ENCODE peak calls at places on chromosomes 3 and 15, in four cellular contexts. D, J, A and E are unnamed samples.

GRCh38 chr3:121698914-121699313 is 38.2 kb upstream of the HCLS1 start:
- DNase-seq in A (no peak), J (no peak), D (no peak), E (no peak)

GRCh38 chr3:111739241-111739952 is 119.7 kb upstream of the PHLDB2 start:
- DNase-seq in J (peak), D (no peak), A (no peak), E (peak)

GRCh38 chr15:71146597-71146996 is 31.3 kb downstream of the THSD4 start:
- DNase-seq in A (no peak), J (no peak), D (no peak), E (no peak)

GRCh38 chr3:170999737-171000242 is 26.7 kb downstream of the SLC2A2 start:
- DNase-seq in J (peak), D (no peak), A (no peak), E (peak)

GRCh38 chr15:64009241-64009640 is 37.0 kb downstream of the DAPK2 start:
- DNase-seq in A (no peak), D (no peak), J (no peak), E (no peak)

GRCh38 chr3:148954981-148955380 is 36.4 kb upstream of the GYG1 start:
- DNase-seq in J (no peak), D (no peak), A (no peak), E (no peak)

GRCh38 chr15:96230557-96231181 is 99.8 kb upstream of the NR2F2 start:
- DNase-seq in J (peak), A (no peak), D (no peak), E (peak)

GRCh38 chr3:98817546-98817945 is 54.4 kb downstream of the ST3GAL6 start:
- DNase-seq in J (peak), D (peak), A (no peak), E (peak)

GRCh38 chr3:99947356-99947755 is 129.7 kb downstream of the CMSS1 start:
- DNase-seq in D (no peak), A (no peak), J (no peak), E (no peak)

GRCh38 chr3:182970811-182971418 is 9.4 kb downstream of the DCUN1D1 start:
- DNase-seq in A (no peak), J (no peak), D (no peak), E (no peak)

GRCh38 chr15:44501768-44502366 is 35.1 kb upstream of the EIF3J start:
- DNase-seq in A (no peak), J (peak), D (peak), E (peak)

GRCh38 chr3:125313060-125313635 is 62.0 kb downstream of the ZNF148 start:
- DNase-seq in D (no peak), A (no peak), J (peak), E (peak)

GRCh38 chr3:65776494-65776893 is 262.2 kb downstream of the MAGI1 start:
- DNase-seq in D (no peak), J (no peak), A (no peak), E (peak)

GRCh38 chr3:4828279-4829030 is 150.8 kb upstream of the BHLHE40 start:
- DNase-seq in A (no peak), D (no peak), J (peak), E (peak)

GRCh38 chr3:38139652-38140051 is 1.2 kb downstream of the MYD88 start:
- DNase-seq in D (no peak), A (no peak), J (no peak), E (no peak)

GRCh38 chr3:45119824-45120614 is 26.2 kb downstream of the CDCP1 start:
- DNase-seq in D (no peak), A (no peak), J (no peak), E (peak)
- H3K9ac ChIP-seq in D (no peak), A (no peak), J (peak), E (no peak)

GRCh38 chr3:184741259-184741556 is 29.3 kb upstream of the MAGEF1 start:
- DNase-seq in A (no peak), D (no peak), J (no peak), E (no peak)

GRCh38 chr3:184738982-184739381 is 27.1 kb upstream of the MAGEF1 start:
- DNase-seq in D (no peak), A (no peak), J (no peak), E (no peak)

GRCh38 chr3:184741798-184742675 is 30.2 kb upstream of the MAGEF1 start:
- DNase-seq in A (no peak), J (no peak), D (no peak), E (no peak)

GRCh38 chr3:184739594-184740505 is 28.0 kb upstream of the MAGEF1 start:
- DNase-seq in J (no peak), A (no peak), D (no peak), E (no peak)

DNA sequence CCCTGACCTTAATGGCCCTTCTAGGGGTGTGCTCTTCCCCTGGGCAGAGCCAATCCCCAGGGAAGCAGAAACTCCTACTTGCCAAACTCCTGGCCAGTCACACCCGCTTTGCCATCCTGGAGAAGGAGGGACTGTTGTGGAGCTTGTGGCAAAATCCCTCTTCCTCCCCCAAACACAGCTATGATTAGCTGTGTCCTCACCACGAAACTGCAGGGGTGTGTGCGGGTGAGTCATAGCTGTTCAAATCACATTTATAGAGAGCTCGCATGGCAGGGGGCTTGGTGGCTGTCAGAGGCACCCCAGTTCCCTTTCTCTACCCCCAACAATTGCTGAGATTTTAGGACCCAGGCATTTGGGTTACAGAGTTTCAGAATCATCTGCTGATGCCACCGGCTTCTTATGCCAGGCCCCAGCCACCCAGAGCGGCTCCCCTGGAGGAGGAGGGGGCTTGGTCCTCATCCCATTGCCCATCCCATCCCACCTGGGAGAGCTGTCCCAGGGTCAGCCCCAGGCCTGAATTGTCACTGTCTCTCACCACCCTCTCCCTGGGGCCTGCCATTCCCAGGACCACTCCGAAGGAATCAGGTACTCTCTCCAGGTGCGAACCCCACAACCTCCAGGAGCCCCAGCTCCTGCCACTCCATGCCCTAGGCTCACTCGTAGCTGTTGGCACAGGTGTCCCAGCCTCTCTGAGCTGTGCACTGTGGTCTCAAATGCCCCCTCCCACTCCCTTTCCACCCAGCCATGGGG is 28.8 kb upstream of the MAGEF1 start:
- DNase-seq in D (no peak), A (no peak), J (peak), E (peak)
- H3K23ac ChIP-seq in D (no peak), A (no peak), J (no peak), E (no peak)

DNA sequence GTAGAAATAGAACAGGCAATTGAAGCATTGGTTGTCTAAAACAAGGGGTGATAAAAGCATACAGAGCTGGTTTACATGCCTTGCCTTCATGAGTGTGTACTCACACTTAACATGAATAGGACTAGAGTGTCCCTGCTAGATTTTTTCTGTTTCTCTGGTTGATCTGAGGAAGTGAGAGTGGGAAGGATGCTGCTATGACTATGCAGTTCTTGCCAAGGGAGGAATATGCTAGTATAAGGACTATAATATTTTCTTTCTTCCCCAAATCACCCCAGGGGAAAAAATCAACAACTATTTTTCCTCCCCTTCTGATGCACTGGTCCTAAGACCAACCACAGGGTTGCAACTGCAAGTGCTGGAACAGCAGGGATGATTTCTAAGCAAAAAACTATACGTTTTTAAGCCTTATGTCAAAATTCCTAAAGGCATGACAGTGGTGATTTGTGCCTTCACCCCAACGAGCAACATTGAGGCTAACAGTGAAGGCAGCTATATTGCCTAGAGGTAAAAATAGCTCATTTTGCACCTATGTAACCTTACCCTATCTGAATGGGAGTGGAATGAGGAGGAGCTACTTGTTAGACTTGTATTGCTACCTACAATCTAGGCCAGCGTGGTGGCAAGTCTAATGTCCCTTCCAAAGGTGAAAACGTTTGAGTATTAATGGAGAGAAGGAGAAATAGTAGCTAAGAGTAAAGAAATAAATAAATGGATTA is 33.5 kb upstream of the USP8 start:
- DNase-seq in D (no peak), J (no peak), A (no peak), E (no peak)
- H3K9ac ChIP-seq in D (no peak), J (peak), A (no peak), E (no peak)

GRCh38 chr3:32455609-32456428 is 46.8 kb downstream of the CMTM6 start:
- DNase-seq in J (no peak), D (no peak), A (no peak), E (no peak)

GRCh38 chr3:32460031-32460749 is 42.5 kb downstream of the CMTM6 start:
- DNase-seq in J (no peak), A (peak), D (peak), E (no peak)

GRCh38 chr3:32459474-32459873 is 43.2 kb downstream of the CMTM6 start:
- DNase-seq in D (no peak), A (no peak), J (no peak), E (no peak)

GRCh38 chr3:32456429-32457130 is 46.1 kb downstream of the CMTM6 start:
- DNase-seq in D (no peak), J (no peak), A (no peak), E (no peak)

GRCh38 chr3:32457971-32458471 is 44.6 kb downstream of the CMTM6 start:
- DNase-seq in A (no peak), J (no peak), D (no peak), E (no peak)
- H3K23ac ChIP-seq in A (no peak), J (no peak), D (no peak), E (no peak)

GRCh38 chr3:132660056-132660744 is at the start of gene UBA5:
- DNase-seq in J (peak), A (no peak), D (no peak), E (peak)

GRCh38 chr3:132660745-132661067 is 577 bp downstream of the UBA5 start:
- DNase-seq in J (peak), A (no peak), D (no peak), E (peak)

GRCh38 chr3:132662212-132662611 is 2.1 kb downstream of the UBA5 start:
- DNase-seq in A (no peak), D (no peak), J (no peak), E (no peak)

GRCh38 chr3:132659370-132660055 is at the start of gene ACAD11:
- DNase-seq in A (no peak), J (peak), D (peak), E (peak)

GRCh38 chr3:132661120-132661519 is 991 bp downstream of the UBA5 start:
- DNase-seq in D (no peak), J (no peak), A (no peak), E (no peak)
- H3K9ac ChIP-seq in D (no peak), J (peak), A (peak), E (peak)